ENCODE peak calls at places on chromosomes 1 and 21, in seven cellular contexts. M, B, R, U, E, C and N are unnamed samples.

GRCh38 chr1:154760469-154760933 is 109.6 kb downstream of the KCNN3 start:
- DNase-seq in B (peak), R (no peak), E (peak), U (peak), M (peak), C (peak), N (no peak)

GRCh38 chr1:59427784-59428183 is 130.9 kb downstream of the FGGY start:
- DNase-seq in C (no peak), U (no peak), R (no peak), M (no peak), B (no peak), E (no peak), N (no peak)

GRCh38 chr1:113511269-113511668 is 121.0 kb downstream of the MAGI3 start:
- DNase-seq in U (no peak), M (no peak), C (no peak), B (no peak), R (no peak), E (no peak), N (no peak)

GRCh38 chr21:42347601-42348327 is 3.0 kb downstream of the TFF2 start:
- DNase-seq in M (no peak), C (no peak), R (no peak), U (no peak), B (no peak), E (no peak), N (no peak)

GRCh38 chr1:94739521-94740061 is 80.6 kb upstream of the SLC44A3 start:
- DNase-seq in U (no peak), B (no peak), M (no peak), R (no peak), E (no peak), C (no peak), N (peak)

GRCh38 chr1:237007147-237007881 is 3.1 kb upstream of the MT1HL1 start:
- DNase-seq in B (no peak), R (no peak), E (no peak), U (no peak), C (no peak), M (no peak), N (no peak)

GRCh38 chr1:245348626-245349025 is 193.8 kb downstream of the KIF26B start:
- DNase-seq in M (no peak), U (no peak), C (no peak), R (no peak), E (no peak), B (no peak), N (peak)

GRCh38 chr1:247210386-247211117 is 38.7 kb upstream of the ZNF124 start:
- DNase-seq in M (peak), E (peak), U (peak), B (peak), R (peak), C (peak), N (peak)

GRCh38 chr1:203267347-203267846 is 37.9 kb upstream of the BTG2 start:
- DNase-seq in C (peak), R (peak), M (peak), U (peak), E (peak), B (peak), N (peak)

GRCh38 chr1:185896863-185897262 is 162.7 kb downstream of the HMCN1 start:
- DNase-seq in R (no peak), E (no peak), M (no peak), B (no peak), U (no peak), C (no peak), N (no peak)

GRCh38 chr1:29682171-29682917 is 446.0 kb downstream of the PTPRU start:
- DNase-seq in B (no peak), M (no peak), E (no peak), C (no peak), U (peak), R (no peak), N (no peak)

GRCh38 chr1:43069481-43070050 is 102.5 kb downstream of the EBNA1BP2 start:
- DNase-seq in R (no peak), C (no peak), E (no peak), B (no peak), M (no peak), U (peak), N (no peak)

GRCh38 chr1:218658899-218659298 is 313.8 kb downstream of the TGFB2 start:
- DNase-seq in R (no peak), U (no peak), B (no peak), E (no peak), C (no peak), M (peak), N (no peak)

GRCh38 chr1:64505944-64506658 is 36.2 kb downstream of the CACHD1 start:
- DNase-seq in U (no peak), M (peak), E (no peak), C (peak), B (no peak), R (no peak), N (no peak)

GRCh38 chr1:37989381-37989930 is 366 bp downstream of the SF3A3 start:
- DNase-seq in B (no peak), E (no peak), M (peak), R (no peak), U (peak), C (peak), N (no peak)

GRCh38 chr1:228494044-228494353 is 6.8 kb downstream of the RNF187 start:
- DNase-seq in E (no peak), C (no peak), B (no peak), R (no peak), U (no peak), M (no peak), N (no peak)

GRCh38 chr21:15742052-15742451 is 12.3 kb downstream of the USP25 start:
- DNase-seq in U (peak), M (no peak), E (no peak), B (no peak), C (no peak), R (no peak), N (no peak)

GRCh38 chr1:210201671-210202070 is 30.9 kb upstream of the SERTAD4 start:
- DNase-seq in B (no peak), C (no peak), M (no peak), R (no peak), E (no peak), U (no peak), N (no peak)

GRCh38 chr1:5982868-5983267 is 9.4 kb downstream of the NPHP4 start:
- DNase-seq in B (no peak), R (no peak), C (no peak), M (no peak), U (no peak), E (no peak), N (no peak)

GRCh38 chr1:117059334-117059677 is 820 bp upstream of the TTF2 start:
- DNase-seq in U (no peak), E (peak), B (peak), M (peak), C (peak), R (no peak), N (peak)

GRCh38 chr1:203480525-203481084 is 5.0 kb downstream of the PRELP start:
- DNase-seq in E (no peak), U (no peak), R (no peak), M (peak), C (peak), B (peak), N (peak)

GRCh38 chr1:227895828-227896685 is 51.7 kb downstream of the WNT9A start:
- DNase-seq in C (peak), M (peak), U (peak), B (no peak), E (no peak), R (peak), N (peak)

GRCh38 chr1:61391730-61392129 is 309.4 kb downstream of the NFIA start:
- DNase-seq in B (no peak), M (no peak), C (no peak), E (no peak), R (no peak), U (no peak), N (no peak)

GRCh38 chr1:1213153-1213918 is 617 bp downstream of the TNFRSF4 start:
- DNase-seq in C (peak), B (peak), U (no peak), E (no peak), R (no peak), M (no peak), N (no peak)

GRCh38 chr1:46017876-46018503 is 114.4 kb downstream of the PIK3R3 start:
- DNase-seq in R (no peak), U (no peak), C (no peak), E (no peak), M (no peak), B (no peak), N (no peak)

GRCh38 chr1:204461331-204462228 is 33.0 kb downstream of the PIK3C2B start:
- DNase-seq in B (peak), C (no peak), E (no peak), M (no peak), U (no peak), R (no peak), N (no peak)

GRCh38 chr1:221961532-221962292 is 219.8 kb upstream of the DUSP10 start:
- DNase-seq in R (no peak), B (peak), M (peak), U (no peak), E (peak), C (no peak), N (no peak)

GRCh38 chr1:46134660-46135331 is 2.4 kb upstream of the PIK3R3 start:
- DNase-seq in E (no peak), U (no peak), C (no peak), R (no peak), M (peak), B (no peak), N (no peak)